ENCODE peak calls at places on chromosome 9, in five cellular contexts. H is AG09319, U is fibroblast of lung, I is GM20000, D is thyroid gland. Q is an unnamed sample.

GRCh38 chr9:92292338-92293074 is 991 bp downstream of the IARS1 start:
- DNase-seq in I (no peak), D (peak; percentile 3), U (peak; percentile 25), H (no peak), Q (no peak)

GRCh38 chr9:116475201-116475600 is 211.9 kb upstream of the TRIM32 start:
- DNase-seq in I (no peak), H (no peak), D (no peak), U (peak; percentile 68), Q (no peak)

GRCh38 chr9:91534374-91534773 is 110.7 kb upstream of the NFIL3 start:
- DNase-seq in D (no peak), U (peak; percentile 78), H (no peak), I (no peak), Q (no peak)

GRCh38 chr9:93159601-93160418 is 24.1 kb upstream of the WNK2 start:
- DNase-seq in H (no peak), D (peak; percentile 94), U (peak; percentile 62), I (peak; percentile 91), Q (peak; percentile 90)

GRCh38 chr9:124558777-124559470 is 51.7 kb upstream of the NR5A1 start:
- DNase-seq in U (no peak), I (no peak), H (no peak), D (no peak), Q (no peak)

GRCh38 chr9:122192914-122193525 is 33.3 kb downstream of the MORN5 start:
- DNase-seq in I (no peak), D (no peak), U (no peak), H (no peak), Q (no peak)

GRCh38 chr9:69882998-69883565 is 62.5 kb downstream of the CFAP95 start:
- DNase-seq in D (no peak), H (no peak), U (no peak), I (no peak), Q (no peak)

GRCh38 chr9:130030821-130031481 is 12.0 kb downstream of the FNBP1 start:
- DNase-seq in I (no peak), U (no peak), D (no peak), H (no peak), Q (no peak)

GRCh38 chr9:134993416-134993815 is 75.7 kb upstream of the FCN1 start:
- DNase-seq in I (no peak), U (no peak), D (no peak), H (no peak), Q (no peak)

GRCh38 chr9:15421532-15421931 is 1.1 kb upstream of the SNAPC3 start:
- DNase-seq in U (no peak), H (no peak), D (no peak), I (no peak), Q (no peak)

GRCh38 chr9:106065579-106066214 is 371.4 kb downstream of the TMEM38B start:
- DNase-seq in I (no peak), U (no peak), D (no peak), H (no peak), Q (no peak)

DNA sequence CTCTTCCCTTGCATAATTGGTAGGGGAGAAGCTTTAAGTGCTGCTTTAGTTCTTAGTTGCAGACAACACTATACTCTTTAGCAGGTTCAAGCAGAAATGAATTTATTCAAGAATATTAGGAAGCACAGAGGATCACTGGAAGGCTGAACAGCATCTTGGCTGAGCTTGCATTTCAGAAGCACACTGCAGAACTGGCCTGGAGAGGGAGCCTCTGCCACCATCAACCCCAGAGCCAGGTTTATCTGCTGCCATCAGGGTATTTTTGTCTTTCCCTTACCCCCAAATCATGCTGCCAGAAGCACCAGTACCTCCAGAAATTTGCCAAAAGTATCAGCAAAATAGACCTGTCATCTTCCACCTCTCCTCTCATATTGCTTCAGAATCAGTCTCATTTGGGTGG is 440.7 kb downstream of the DMAC1 start:
- DNase-seq in D (no peak), H (no peak), I (no peak), U (no peak), Q (no peak)
- TF ChIP-seq CTCF in D (no peak), H (peak; percentile 11), I (no peak), U (peak; percentile 32), Q (no peak)

GRCh38 chr9:131179561-131180219 is 54.3 kb downstream of the NUP214 start:
- DNase-seq in I (peak; percentile 31), D (no peak), U (peak; percentile 96), H (peak; percentile 73), Q (no peak)

GRCh38 chr9:131180454-131180853 is 55.1 kb downstream of the NUP214 start:
- DNase-seq in I (no peak), U (peak; percentile 98), H (peak; percentile 77), D (no peak), Q (no peak)

GRCh38 chr9:131178895-131179294 is 53.5 kb downstream of the NUP214 start:
- DNase-seq in H (no peak), U (no peak), I (no peak), D (no peak), Q (no peak)

GRCh38 chr9:131178382-131178781 is 53.0 kb downstream of the NUP214 start:
- DNase-seq in D (peak; percentile 33), U (peak; percentile 55), H (peak; percentile 19), I (peak; percentile 78), Q (peak; percentile 79)

DNA sequence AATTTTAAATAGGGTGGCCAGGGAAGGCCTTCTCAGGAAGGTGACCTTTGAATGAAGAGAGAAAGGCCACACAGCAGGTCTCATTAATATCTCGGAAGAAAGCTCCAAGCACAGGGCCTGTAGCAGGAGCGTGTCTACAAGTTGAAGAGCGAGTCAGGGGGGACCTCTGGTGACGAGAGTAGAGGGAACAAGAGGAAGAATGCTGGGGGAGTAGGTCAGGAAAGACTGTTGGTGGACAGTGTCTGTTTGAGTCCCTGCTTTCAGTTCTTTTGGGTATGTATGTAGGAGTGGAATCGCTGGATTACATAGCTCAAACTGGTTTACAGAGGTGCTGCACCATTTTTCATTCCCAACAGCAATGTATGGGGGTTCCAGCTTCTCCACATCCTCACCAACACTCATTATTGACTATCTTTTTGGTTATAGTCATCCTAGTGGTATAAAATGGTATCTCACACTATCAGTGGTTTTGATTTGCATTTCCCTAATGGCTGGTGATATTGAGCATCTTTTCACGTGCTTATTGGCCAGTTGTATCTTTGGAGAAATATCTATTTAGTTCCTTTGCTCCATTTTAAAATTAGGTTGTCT is 55.8 kb downstream of the NUP214 start:
- DNase-seq in D (no peak), H (no peak), I (no peak), U (no peak), Q (no peak)
- TF ChIP-seq CTCF in D (no peak), H (no peak), I (no peak), U (no peak), Q (peak; percentile 65)

DNA sequence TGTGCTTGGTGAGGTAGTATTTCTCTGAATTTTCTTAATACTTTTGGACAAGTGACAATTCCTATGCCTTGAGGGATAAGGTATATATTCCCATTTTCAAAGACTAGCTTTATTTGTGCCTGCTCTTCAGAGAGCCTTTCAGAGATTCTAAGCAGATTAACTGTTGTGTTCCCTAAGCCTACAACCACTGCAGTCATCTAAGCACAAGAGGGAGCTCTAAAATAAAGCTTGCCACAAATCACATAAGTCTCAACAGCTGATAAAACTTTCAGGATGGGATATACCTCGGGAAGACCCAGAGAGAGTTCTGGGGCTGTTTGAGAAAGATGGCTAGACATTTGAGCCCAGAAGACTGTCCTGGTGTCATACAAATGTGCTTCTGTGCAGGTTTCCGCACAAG is 157.3 kb downstream of the CYLC2 start:
- DNase-seq in I (no peak), H (no peak), U (no peak), D (no peak), Q (no peak)
- TF ChIP-seq CTCF in I (no peak), H (no peak), U (no peak), D (no peak), Q (no peak)

GRCh38 chr9:35911690-35912089 is 2.4 kb downstream of the SPAAR start:
- DNase-seq in D (no peak), U (no peak), H (no peak), I (no peak), Q (no peak)

GRCh38 chr9:35909687-35910612 is 660 bp downstream of the SPAAR start:
- DNase-seq in I (no peak), H (no peak), D (no peak), U (no peak), Q (no peak)

GRCh38 chr9:35912791-35913400 is 3.6 kb downstream of the SPAAR start:
- DNase-seq in D (peak; percentile 58), U (no peak), I (no peak), H (no peak), Q (no peak)

GRCh38 chr9:35909274-35909673 is at the start of gene SPAAR:
- DNase-seq in H (no peak), U (no peak), I (no peak), D (no peak), Q (no peak)

DNA sequence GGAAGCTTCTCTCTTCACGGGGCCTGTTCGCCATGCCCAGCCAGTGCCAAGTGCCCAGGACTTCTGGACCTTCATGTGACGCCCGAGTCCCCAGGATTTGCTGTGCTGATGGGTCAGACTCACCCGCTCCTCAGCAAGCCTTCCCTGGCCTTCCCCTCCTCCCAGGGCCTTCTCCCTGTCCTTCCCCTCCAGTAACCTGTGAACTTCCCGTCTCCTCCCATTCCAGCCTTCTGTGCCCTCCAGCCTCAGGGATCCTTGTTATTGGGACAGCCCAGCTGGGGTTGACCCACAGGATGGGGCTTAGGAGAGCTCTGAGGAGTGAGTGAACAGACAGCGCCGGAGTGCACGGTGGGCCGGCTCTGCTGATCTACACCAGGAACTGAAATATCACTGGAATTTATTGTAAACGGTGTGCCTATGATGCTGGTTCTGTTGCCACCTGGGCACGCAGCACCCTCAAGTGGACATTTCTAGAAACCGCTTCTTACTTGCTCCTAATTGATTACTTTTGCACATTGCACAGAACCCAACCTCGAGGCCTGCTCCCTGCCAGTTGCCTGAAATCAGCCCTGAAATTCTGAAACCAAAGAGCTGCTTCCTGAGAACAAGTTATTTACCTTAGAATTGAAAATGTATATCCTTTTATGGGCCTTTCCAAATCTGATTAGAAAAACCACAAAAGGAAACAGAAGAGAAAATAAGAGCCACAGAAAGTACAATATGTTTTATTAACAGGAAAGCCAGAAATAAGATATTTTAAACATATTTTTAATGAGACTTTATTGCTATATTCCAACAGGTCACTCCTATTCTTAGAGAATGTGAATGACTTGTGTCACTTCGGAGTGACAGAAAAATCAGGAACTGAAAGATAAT is 1.6 kb downstream of the SPAAR start:
- DNase-seq in U (peak; percentile 57), H (no peak), D (peak; percentile 18), I (peak; percentile 47), Q (no peak)
- TF ChIP-seq CTCF in U (peak; percentile 64), H (peak; percentile 54), D (no peak), I (peak; percentile 32), Q (peak; percentile 56)

GRCh38 chr9:21470126-21470525 is 12.0 kb downstream of the IFNE start:
- DNase-seq in I (no peak), D (no peak), U (no peak), H (no peak), Q (no peak)

GRCh38 chr9:21465138-21465537 is 17.0 kb downstream of the IFNE start:
- DNase-seq in U (no peak), H (no peak), D (no peak), I (no peak), Q (no peak)

GRCh38 chr9:21461377-21461776 is 20.7 kb downstream of the IFNE start:
- DNase-seq in H (no peak), U (no peak), D (no peak), I (no peak), Q (no peak)

DNA sequence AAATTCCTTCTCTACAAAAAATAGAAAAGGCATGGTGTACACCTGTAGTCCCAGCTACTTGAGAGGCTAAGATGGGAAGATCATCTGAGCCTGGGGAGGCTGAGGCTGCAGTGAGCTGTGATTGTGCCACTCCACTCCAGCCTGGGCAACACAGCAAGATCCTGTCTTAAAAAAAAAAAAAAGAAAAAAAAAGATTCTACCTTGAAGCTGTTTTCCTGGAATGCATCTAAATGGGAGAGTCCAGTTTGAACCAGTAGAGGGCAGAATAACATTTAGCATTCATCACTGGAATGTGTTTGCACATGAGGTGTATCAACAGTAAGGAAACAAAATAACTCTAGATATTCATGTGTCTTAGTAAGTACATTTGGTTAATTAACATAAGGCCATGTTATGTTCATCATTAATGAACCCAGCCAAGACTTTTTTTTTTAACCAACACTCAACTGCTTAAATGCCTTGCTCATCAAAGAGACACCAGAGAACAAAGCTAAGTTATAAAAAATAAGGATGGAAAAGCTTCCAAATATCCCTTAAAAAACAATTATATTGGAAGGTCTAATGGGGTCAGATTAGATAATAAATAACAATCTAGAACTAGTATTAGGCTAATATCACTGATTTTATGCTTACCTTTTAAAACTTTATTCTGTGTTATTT is 16.1 kb downstream of the IFNE start:
- DNase-seq in U (peak; percentile 42), H (peak; percentile 38), D (no peak), I (peak; percentile 66), Q (no peak)
- TF ChIP-seq CTCF in U (peak; percentile 75), H (peak; percentile 66), D (peak; percentile 57), I (peak; percentile 53), Q (peak; percentile 86)